ENCODE peak calls at places on chromosomes 2 and 18, in four cellular contexts. N is OCI-LY7, J is WTC11, V is mucosa of descending colon. Y is an unnamed sample.

GRCh38 chr18:9849407-9849961 is 36.3 kb upstream of the TXNDC2 start:
- DNase-seq in N (no peak), J (no peak), V (peak), Y (peak)

GRCh38 chr2:78132391-78133370 is 610.5 kb upstream of the LRRTM4 start:
- DNase-seq in J (no peak), N (no peak), V (no peak), Y (no peak)

GRCh38 chr18:74283646-74284045 is 8.1 kb downstream of the CYB5A start:
- DNase-seq in J (no peak), V (no peak), N (no peak), Y (no peak)

GRCh38 chr2:216108310-216108966 is 710 bp upstream of the XRCC5 start:
- DNase-seq in J (no peak), N (peak), V (no peak), Y (no peak)

GRCh38 chr18:40355701-40356100 is 1599.3 kb upstream of the PIK3C3 start:
- DNase-seq in N (no peak), V (no peak), J (no peak), Y (no peak)

GRCh38 chr18:68176901-68177300 is 538.0 kb downstream of the TMX3 start:
- DNase-seq in J (no peak), N (no peak), V (no peak), Y (no peak)

GRCh38 chr2:128410035-128410757 is 91.5 kb upstream of the HS6ST1 start:
- DNase-seq in V (no peak), N (no peak), J (no peak), Y (no peak)

GRCh38 chr18:8107426-8107825 is 501.8 kb upstream of the RAB12 start:
- DNase-seq in J (no peak), N (no peak), V (no peak), Y (no peak)

GRCh38 chr2:60553496-60553991 is at the start of gene BCL11A:
- DNase-seq in V (peak), N (peak), J (peak), Y (peak)

GRCh38 chr18:26457195-26457594 is 91.2 kb downstream of the KCTD1 start:
- DNase-seq in V (no peak), J (no peak), N (no peak), Y (no peak)

GRCh38 chr18:26457611-26458350 is 90.6 kb downstream of the KCTD1 start:
- DNase-seq in J (peak), V (no peak), N (no peak), Y (peak)

GRCh38 chr18:26454616-26455015 is 93.7 kb downstream of the KCTD1 start:
- DNase-seq in N (no peak), J (no peak), V (no peak), Y (no peak)

GRCh38 chr18:26455639-26456038 is 92.7 kb downstream of the KCTD1 start:
- DNase-seq in V (no peak), N (no peak), J (no peak), Y (no peak)

GRCh38 chr18:26456070-26456491 is 92.3 kb downstream of the KCTD1 start:
- DNase-seq in N (peak), V (no peak), J (no peak), Y (no peak)
- TF ChIP-seq CTCF in N (peak), V (no peak), J (no peak), Y (no peak)

GRCh38 chr2:234479465-234479864 is 17.4 kb downstream of the ARL4C start:
- DNase-seq in V (no peak), J (no peak), N (no peak), Y (no peak)

GRCh38 chr2:234481301-234481700 is 15.6 kb downstream of the ARL4C start:
- DNase-seq in V (no peak), N (no peak), J (no peak), Y (no peak)

GRCh38 chr2:234480337-234480736 is 16.5 kb downstream of the ARL4C start:
- DNase-seq in N (no peak), V (no peak), J (no peak), Y (no peak)

GRCh38 chr2:234482807-234483206 is 14.1 kb downstream of the ARL4C start:
- DNase-seq in J (no peak), V (no peak), N (peak), Y (no peak)

GRCh38 chr2:234483568-234484251 is 13.2 kb downstream of the ARL4C start:
- DNase-seq in V (peak), J (peak), N (peak), Y (peak)
- TF ChIP-seq CTCF in V (no peak), J (no peak), N (peak), Y (peak)

GRCh38 chr2:124805060-124805459 is 780.0 kb downstream of the CNTNAP5 start:
- DNase-seq in J (no peak), V (no peak), N (no peak), Y (no peak)

GRCh38 chr2:124815386-124815785 is 790.3 kb downstream of the CNTNAP5 start:
- DNase-seq in V (no peak), N (no peak), J (no peak), Y (no peak)

GRCh38 chr2:124804014-124804940 is 779.2 kb downstream of the CNTNAP5 start:
- DNase-seq in N (peak), J (no peak), V (peak), Y (peak)

GRCh38 chr2:124816007-124816406 is 790.9 kb downstream of the CNTNAP5 start:
- DNase-seq in V (no peak), J (no peak), N (no peak), Y (no peak)

GRCh38 chr2:124810132-124810531 is 785.0 kb downstream of the CNTNAP5 start:
- DNase-seq in N (no peak), J (peak), V (no peak), Y (peak)
- TF ChIP-seq CTCF in N (no peak), J (no peak), V (peak), Y (peak)

DNA sequence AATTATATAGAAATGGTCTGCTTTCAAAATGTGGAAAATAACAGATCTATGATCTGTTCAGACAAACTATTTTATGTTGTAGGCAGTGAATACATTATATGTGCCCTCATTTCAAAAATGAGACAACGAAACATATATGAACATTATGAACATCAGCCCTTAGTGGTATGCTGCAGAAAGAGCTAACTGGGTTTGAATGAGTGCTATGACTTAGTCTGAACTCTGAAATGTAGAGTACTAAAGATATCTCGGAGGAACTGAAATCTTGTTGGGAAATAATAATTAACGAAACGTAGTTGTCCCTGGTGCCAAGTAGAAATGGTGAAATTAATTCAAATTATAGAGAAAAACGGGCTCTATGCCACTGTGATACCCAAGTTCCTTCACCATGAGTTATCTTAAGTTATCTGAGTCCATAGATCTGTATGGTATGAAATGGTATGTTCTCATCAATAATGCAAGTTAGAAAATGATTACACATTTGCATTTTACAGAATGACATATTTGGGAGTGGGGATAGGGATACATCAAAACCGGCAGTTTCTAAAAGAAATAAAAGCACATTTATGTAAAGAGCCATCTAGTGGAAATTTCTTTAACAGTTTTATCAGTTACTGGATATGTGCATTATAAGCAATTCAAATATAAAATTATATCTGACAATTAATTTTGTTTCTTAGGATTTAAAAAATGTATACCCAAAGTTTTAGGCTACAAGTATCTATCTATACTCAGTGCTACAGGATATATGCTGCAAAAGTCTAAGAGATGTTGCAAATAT is 26.7 kb downstream of the STARD6 start:
- DNase-seq in J (no peak), N (peak), V (no peak), Y (no peak)
- TF ChIP-seq CTCF in J (no peak), N (peak), V (no peak), Y (no peak)

DNA sequence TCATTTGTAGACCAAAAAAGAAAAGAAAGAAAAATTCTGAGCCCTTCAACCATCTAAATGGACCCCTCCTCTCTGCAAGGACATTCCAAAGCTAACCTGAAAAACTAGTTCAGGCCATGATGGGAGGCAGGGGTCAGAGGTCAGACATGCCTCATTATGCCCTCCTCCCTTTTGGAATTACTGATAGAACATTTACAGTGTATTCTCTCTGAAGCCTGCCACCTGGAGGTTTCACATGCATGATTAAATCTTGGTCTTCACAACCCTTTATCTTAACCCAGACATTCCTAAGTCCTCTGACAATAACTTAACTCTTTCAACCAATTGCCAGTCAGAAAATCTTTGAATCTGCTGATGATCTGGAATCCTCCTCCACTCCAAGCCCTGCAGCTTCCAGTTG is 86.0 kb downstream of the SPP2 start:
- DNase-seq in J (no peak), N (peak), V (no peak), Y (no peak)
- TF ChIP-seq CTCF in J (no peak), N (peak), V (no peak), Y (no peak)

GRCh38 chr18:63439334-63439733 is 17.1 kb upstream of the VPS4B start:
- DNase-seq in J (peak), N (peak), V (no peak), Y (peak)
- TF ChIP-seq CTCF in J (peak), N (peak), V (peak), Y (peak)

DNA sequence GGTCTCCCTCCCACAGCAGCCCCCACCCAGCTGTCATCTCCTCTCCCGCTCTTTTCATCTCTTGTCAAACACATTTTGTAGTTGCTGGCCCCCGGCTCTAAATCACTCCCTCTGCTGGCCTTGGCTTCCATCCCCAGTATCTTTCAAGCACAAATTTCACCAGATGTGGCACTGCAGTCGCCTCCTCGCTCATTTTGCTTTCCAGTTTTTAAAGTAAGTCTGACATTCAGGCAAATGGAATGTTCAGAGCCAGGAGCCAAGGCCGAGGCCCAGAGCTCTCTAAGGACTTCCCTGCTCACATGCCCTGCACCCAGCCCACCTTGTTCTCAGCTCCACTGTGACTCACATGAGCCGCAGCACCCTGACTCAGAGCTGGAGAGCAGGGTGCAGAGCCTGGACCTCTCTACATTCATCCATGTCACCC is 158.4 kb downstream of the GALNT14 start:
- DNase-seq in J (no peak), N (no peak), V (no peak), Y (no peak)
- TF ChIP-seq CTCF in J (no peak), N (no peak), V (no peak), Y (no peak)

GRCh38 chr2:52821631-52822030 is 946.0 kb upstream of the CHAC2 start:
- DNase-seq in N (no peak), J (no peak), V (no peak), Y (no peak)
- TF ChIP-seq CTCF in N (peak), J (no peak), V (no peak), Y (no peak)